ENCODE peak calls at places on chromosomes 5 and 9, in six cellular contexts. E, V, O, U, G and D are unnamed samples.

GRCh38 chr5:5025098-5025773 is 114.9 kb upstream of the ADAMTS16 start:
- DNase-seq in O (no peak), V (no peak), U (no peak), E (no peak), G (no peak), D (no peak)

GRCh38 chr9:130286072-130286770 is 20.7 kb downstream of the HMCN2 start:
- DNase-seq in E (no peak), G (no peak), V (no peak), O (no peak), U (no peak), D (peak; percentile 26)

GRCh38 chr5:41418220-41419031 is 92.0 kb downstream of the PLCXD3 start:
- DNase-seq in G (no peak), E (no peak), U (no peak), O (no peak), V (no peak), D (peak; percentile 32)

GRCh38 chr9:81570083-81570482 is 119.3 kb downstream of the TLE1 start:
- DNase-seq in E (no peak), V (no peak), O (no peak), U (no peak), G (no peak), D (no peak)

GRCh38 chr9:37542488-37542887 is 33.7 kb downstream of the FBXO10 start:
- DNase-seq in O (no peak), V (no peak), U (no peak), E (no peak), G (no peak), D (no peak)

GRCh38 chr5:115457985-115458384 is 86.6 kb downstream of the FEM1C start:
- DNase-seq in V (no peak), O (no peak), U (no peak), G (no peak), E (no peak), D (no peak)

GRCh38 chr5:133472829-133473228 is 139.5 kb downstream of the FSTL4 start:
- DNase-seq in U (no peak), E (no peak), G (no peak), O (no peak), V (no peak), D (no peak)

GRCh38 chr9:214488-215448 is at the start of gene DOCK8:
- DNase-seq in V (peak; percentile 11), E (peak; percentile 68), G (no peak), O (peak; percentile 79), U (no peak), D (peak; percentile 81)

GRCh38 chr5:102014371-102014770 is 281.7 kb downstream of the SLCO4C1 start:
- DNase-seq in O (no peak), U (no peak), G (no peak), E (no peak), V (no peak), D (no peak)

GRCh38 chr5:57931807-57932206 is 449.2 kb upstream of the ACTBL2 start:
- DNase-seq in G (no peak), V (no peak), E (no peak), O (no peak), U (no peak), D (no peak)